ENCODE peak calls at places on chromosomes 3 and 15, in seven cellular contexts. C, L, X, S, A, Y and Z are unnamed samples.

GRCh38 chr3:15300318-15301078 is 31.9 kb downstream of the SH3BP5 start:
- DNase-seq in C (no peak), L (peak), X (no peak), S (peak), A (peak), Y (no peak), Z (peak)

GRCh38 chr3:50322386-50323091 is at the start of gene HYAL2:
- DNase-seq in C (peak), L (no peak), X (peak), S (no peak), A (no peak), Y (no peak), Z (no peak)

GRCh38 chr3:85594648-85595047 is 635.9 kb downstream of the CADM2 start:
- DNase-seq in C (peak), L (no peak), X (no peak), S (no peak), A (no peak), Y (no peak), Z (no peak)

GRCh38 chr3:122926322-122926721 is 101.2 kb downstream of the SEMA5B start:
- DNase-seq in C (no peak), L (no peak), X (peak), S (no peak), A (no peak), Y (no peak), Z (no peak)

GRCh38 chr3:190709351-190709773 is 153.1 kb downstream of the GMNC start:
- DNase-seq in C (no peak), L (peak), X (no peak), S (no peak), A (no peak), Y (no peak), Z (no peak)

GRCh38 chr3:52317601-52318000 is 1.5 kb downstream of the DNAH1 start:
- DNase-seq in C (no peak), L (no peak), X (peak), S (no peak), A (no peak), Y (peak), Z (no peak)

GRCh38 chr3:171556574-171557145 is 96.5 kb upstream of the TNIK start:
- DNase-seq in C (peak), L (peak), X (no peak), S (no peak), A (no peak), Y (no peak), Z (peak)

GRCh38 chr3:9778102-9778501 is 8.4 kb upstream of the CAMK1 start:
- DNase-seq in C (no peak), L (peak), X (no peak), S (no peak), A (no peak), Y (no peak), Z (no peak)

GRCh38 chr3:37247398-37248114 is 73.2 kb upstream of the LRRFIP2 start:
- DNase-seq in C (no peak), L (no peak), X (no peak), S (no peak), A (no peak), Y (no peak), Z (no peak)

GRCh38 chr15:38688761-38689160 is 124.1 kb upstream of the RASGRP1 start:
- DNase-seq in C (no peak), L (no peak), X (no peak), S (no peak), A (no peak), Y (no peak), Z (no peak)

GRCh38 chr3:16066975-16067374 is 107.5 kb upstream of the GALNT15 start:
- DNase-seq in C (no peak), L (peak), X (no peak), S (no peak), A (no peak), Y (no peak), Z (no peak)

GRCh38 chr15:75682181-75683135 is 30.2 kb downstream of the CSPG4 start:
- DNase-seq in C (no peak), L (no peak), X (no peak), S (no peak), A (no peak), Y (no peak), Z (no peak)

GRCh38 chr15:100093211-100094126 is 248.3 kb downstream of the ADAMTS17 start:
- DNase-seq in C (no peak), L (peak), X (peak), S (no peak), A (no peak), Y (no peak), Z (peak)

GRCh38 chr3:187319699-187320302 is 28.3 kb upstream of the MASP1 start:
- DNase-seq in C (peak), L (peak), X (peak), S (peak), A (no peak), Y (peak), Z (peak)

GRCh38 chr3:117355566-117355965 is 646.0 kb downstream of the TUSC7 start:
- DNase-seq in C (peak), L (no peak), X (peak), S (no peak), A (no peak), Y (peak), Z (no peak)

GRCh38 chr3:11236588-11237461 is 35.4 kb upstream of the ATG7 start:
- DNase-seq in C (peak), L (peak), X (peak), S (peak), A (no peak), Y (peak), Z (no peak)

GRCh38 chr3:40333416-40333815 is 23.9 kb downstream of the EIF1B start:
- DNase-seq in C (no peak), L (no peak), X (no peak), S (no peak), A (no peak), Y (no peak), Z (no peak)

GRCh38 chr15:92586383-92586910 is 69.1 kb downstream of the FAM174B start:
- DNase-seq in C (no peak), L (no peak), X (no peak), S (no peak), A (no peak), Y (no peak), Z (no peak)

GRCh38 chr3:15409239-15409638 is 18.1 kb downstream of the METTL6 start:
- DNase-seq in C (no peak), L (no peak), X (no peak), S (no peak), A (no peak), Y (no peak), Z (no peak)

GRCh38 chr3:38738630-38739395 is 77.2 kb downstream of the SCN10A start:
- DNase-seq in C (peak), L (no peak), X (peak), S (no peak), A (no peak), Y (peak), Z (no peak)

GRCh38 chr3:146125946-146126345 is 35.0 kb downstream of the PLOD2 start:
- DNase-seq in C (no peak), L (peak), X (no peak), S (peak), A (no peak), Y (no peak), Z (peak)

GRCh38 chr3:142647856-142648255 is 51.7 kb downstream of the PLS1 start:
- DNase-seq in C (no peak), L (peak), X (no peak), S (peak), A (no peak), Y (no peak), Z (peak)

GRCh38 chr3:141457624-141458236 is 29.1 kb upstream of the RASA2 start:
- DNase-seq in C (no peak), L (peak), X (no peak), S (no peak), A (no peak), Y (no peak), Z (peak)

GRCh38 chr3:141699349-141699748 is 38.7 kb upstream of the RNF7 start:
- DNase-seq in C (peak), L (no peak), X (no peak), S (no peak), A (no peak), Y (no peak), Z (no peak)

GRCh38 chr15:41821831-41822230 is 6.1 kb upstream of the JMJD7 start:
- DNase-seq in C (no peak), L (no peak), X (no peak), S (no peak), A (no peak), Y (no peak), Z (no peak)

GRCh38 chr15:89164712-89165211 is 56.6 kb downstream of the RLBP1 start:
- DNase-seq in C (no peak), L (no peak), X (no peak), S (no peak), A (no peak), Y (no peak), Z (no peak)